ENCODE peak calls at places on chromosomes 2 and 18, in four cellular contexts. C is NCI-H524 treated with DMSO at 0.1 percent for 48 hours, M is cardiac muscle cell, R is AG08396. K is an unnamed sample.

GRCh38 chr2:224085246-224085645 is 46.2 kb upstream of the SERPINE2 start:
- DNase-seq in C (no peak), R (peak), M (peak), K (no peak)

GRCh38 chr2:237878321-237879057 is 19.1 kb downstream of the RAMP1 start:
- DNase-seq in M (no peak), R (no peak), C (no peak), K (no peak)

GRCh38 chr2:112814278-112814677 is 22.3 kb downstream of the IL1B start:
- DNase-seq in R (no peak), C (no peak), M (peak), K (no peak)

GRCh38 chr2:98514879-98515570 is 70.4 kb downstream of the INPP4A start:
- DNase-seq in C (no peak), R (peak), M (peak), K (no peak)

GRCh38 chr18:8610442-8610801 is 1.2 kb downstream of the RAB12 start:
- DNase-seq in C (no peak), M (peak), R (no peak), K (no peak)

GRCh38 chr2:225429718-225430117 is 30.2 kb downstream of the NYAP2 start:
- DNase-seq in R (peak), M (peak), C (peak), K (no peak)

GRCh38 chr18:74742573-74742972 is 144.9 kb downstream of the ZNF407 start:
- DNase-seq in R (peak), C (no peak), M (no peak), K (no peak)

GRCh38 chr2:201643216-201643651 is at the start of gene TMEM237:
- DNase-seq in M (peak), C (no peak), R (peak), K (peak)

GRCh38 chr2:132645943-132646804 is 23.8 kb downstream of the LYPD1 start:
- DNase-seq in R (no peak), C (no peak), M (no peak), K (no peak)

GRCh38 chr2:68740184-68740914 is 5.7 kb downstream of the ARHGAP25 start:
- DNase-seq in C (no peak), R (no peak), M (peak), K (no peak)

GRCh38 chr2:152552868-152553267 is 164.4 kb downstream of the PRPF40A start:
- DNase-seq in M (no peak), C (no peak), R (no peak), K (no peak)

GRCh38 chr2:184187421-184187971 is 410.8 kb upstream of the ZNF804A start:
- DNase-seq in M (no peak), C (no peak), R (no peak), K (no peak)

GRCh38 chr2:119208791-119209203 is 14.8 kb upstream of the STEAP3 start:
- DNase-seq in M (no peak), R (no peak), C (no peak), K (no peak)

GRCh38 chr2:217904614-217904965 is 98.2 kb downstream of the TNS1 start:
- DNase-seq in C (no peak), M (no peak), R (no peak), K (no peak)

GRCh38 chr2:159971365-159972122 is 90.9 kb downstream of the PLA2R1 start:
- DNase-seq in M (no peak), R (no peak), C (no peak), K (no peak)

GRCh38 chr2:120710256-120710655 is 25.4 kb upstream of the GLI2 start:
- DNase-seq in C (no peak), M (no peak), R (no peak), K (no peak)

GRCh38 chr2:205785507-205786222 is 103.4 kb downstream of the NRP2 start:
- DNase-seq in C (no peak), R (no peak), M (peak), K (no peak)

GRCh38 chr18:48992133-48992532 is 41.4 kb upstream of the SMAD7 start:
- DNase-seq in C (no peak), R (no peak), M (no peak), K (no peak)

GRCh38 chr2:112751451-112752197 is 12.8 kb downstream of the CKAP2L start:
- DNase-seq in M (no peak), R (no peak), C (no peak), K (no peak)

GRCh38 chr18:10090668-10091067 is 176.9 kb downstream of the VAPA start:
- DNase-seq in R (no peak), M (no peak), C (no peak), K (no peak)

GRCh38 chr2:102422910-102423309 is at the start of gene IL18RAP:
- DNase-seq in R (no peak), C (no peak), M (no peak), K (no peak)

GRCh38 chr2:138123741-138124140 is 159.5 kb downstream of the HNMT start:
- DNase-seq in M (no peak), R (no peak), C (no peak), K (no peak)